ENCODE peak calls at places on chromosomes 13 and 19, in six cellular contexts. N, U, I, H, C and G are unnamed samples. For H4K20me1, the result is how much of the 10 kb centered on the place peaks cover.

GRCh38 chr13:33761744-33762143 is 56.2 kb upstream of the RFC3 start:
- DNase-seq in N (peak), U (no peak), I (peak), H (peak), C (no peak), G (peak)

GRCh38 chr13:47044842-47045241 is 148.0 kb upstream of the HTR2A start:
- DNase-seq in N (no peak), U (peak), I (no peak), H (no peak), C (no peak), G (no peak)

GRCh38 chr13:43572601-43573360 is 214.0 kb downstream of the ENOX1 start:
- DNase-seq in N (peak), U (no peak), I (peak), H (no peak), C (no peak), G (peak)

GRCh38 chr13:35720690-35721554 is 244.4 kb upstream of the MAB21L1 start:
- DNase-seq in N (peak), U (peak), I (peak), H (peak), C (peak), G (peak)

GRCh38 chr19:1130801-1131717 is 27.3 kb downstream of the GPX4 start:
- DNase-seq in N (peak), U (no peak), I (no peak), H (no peak), C (no peak), G (no peak)

GRCh38 chr13:21124853-21125252 is 51.5 kb downstream of the SKA3 start:
- DNase-seq in N (peak), U (peak), I (peak), H (no peak), C (no peak), G (no peak)

GRCh38 chr13:48403151-48403631 is 9.7 kb downstream of the LPAR6 start:
- DNase-seq in N (peak), U (peak), I (no peak), H (no peak), C (no peak), G (no peak)

GRCh38 chr19:2793126-2793525 is 7.8 kb downstream of the THOP1 start:
- DNase-seq in N (no peak), U (no peak), I (no peak), H (no peak), C (no peak), G (no peak)

GRCh38 chr19:49507803-49508494 is 4.5 kb upstream of the FCGRT start:
- DNase-seq in N (no peak), U (no peak), I (peak), H (no peak), C (no peak), G (no peak)

GRCh38 chr13:113863511-113864302 is at the start of gene GAS6:
- DNase-seq in N (peak), U (peak), I (peak), H (no peak), C (no peak), G (peak)

GRCh38 chr13:113947321-113948033 is 26.4 kb downstream of the C13orf46 start:
- DNase-seq in N (peak), U (peak), I (peak), H (peak), C (no peak), G (peak)

GRCh38 chr13:40149611-40150283 is 494.3 kb downstream of the COG6 start:
- DNase-seq in N (peak), U (peak), I (no peak), H (no peak), C (no peak), G (peak)

GRCh38 chr19:58562126-58563033 is 4.0 kb upstream of the UBE2M start:
- DNase-seq in N (peak), U (peak), I (peak), H (no peak), C (no peak), G (peak)

GRCh38 chr19:48806818-48807589 is 3.8 kb downstream of the BCAT2 start:
- DNase-seq in N (peak), U (peak), I (peak), H (no peak), C (no peak), G (no peak)

GRCh38 chr13:27379694-27380596 is 44.5 kb upstream of the GTF3A start:
- DNase-seq in N (peak), U (no peak), I (peak), H (peak), C (peak), G (peak)

GRCh38 chr19:35702223-35703012 is 1.9 kb upstream of the ZBTB32 start:
- DNase-seq in N (peak), U (peak), I (peak), H (peak), C (peak), G (peak)

GRCh38 chr19:35708391-35708790 is 4.0 kb downstream of the ZBTB32 start:
- DNase-seq in N (no peak), U (no peak), I (no peak), H (no peak), C (no peak), G (no peak)

GRCh38 chr19:35704218-35704617 is at the start of gene ZBTB32:
- DNase-seq in N (peak), U (peak), I (peak), H (no peak), C (no peak), G (peak)

GRCh38 chr19:35703343-35703742 is 1.0 kb upstream of the ZBTB32 start:
- DNase-seq in N (no peak), U (no peak), I (no peak), H (no peak), C (no peak), G (no peak)
- H3K4me3 ChIP-seq in N (no peak), U (no peak), I (no peak), H (no peak), C (no peak), G (no peak)

GRCh38 chr19:18768997-18769891 is 21.9 kb downstream of the COMP start:
- DNase-seq in N (no peak), U (no peak), I (no peak), H (no peak), C (no peak), G (no peak)
- H4K20me1 ChIP-seq in N (under half), U (under half), I (under half), H (under half), C (under half), G (under half)

GRCh38 chr13:26326562-26326961 is 72.6 kb downstream of the CDK8 start:
- DNase-seq in N (no peak), U (no peak), I (no peak), H (no peak), C (no peak), G (no peak)
- H3K4me2 ChIP-seq in N (no peak), U (no peak), I (no peak), H (no peak), C (no peak), G (no peak)

GRCh38 chr13:99575376-99575775 is 74.1 kb downstream of the TM9SF2 start:
- DNase-seq in N (no peak), U (no peak), I (no peak), H (no peak), C (no peak), G (no peak)

GRCh38 chr13:99572921-99573320 is 71.6 kb downstream of the TM9SF2 start:
- DNase-seq in N (peak), U (no peak), I (no peak), H (no peak), C (no peak), G (no peak)

GRCh38 chr13:99566125-99567083 is 65.1 kb downstream of the TM9SF2 start:
- DNase-seq in N (no peak), U (no peak), I (no peak), H (no peak), C (no peak), G (no peak)

DNA sequence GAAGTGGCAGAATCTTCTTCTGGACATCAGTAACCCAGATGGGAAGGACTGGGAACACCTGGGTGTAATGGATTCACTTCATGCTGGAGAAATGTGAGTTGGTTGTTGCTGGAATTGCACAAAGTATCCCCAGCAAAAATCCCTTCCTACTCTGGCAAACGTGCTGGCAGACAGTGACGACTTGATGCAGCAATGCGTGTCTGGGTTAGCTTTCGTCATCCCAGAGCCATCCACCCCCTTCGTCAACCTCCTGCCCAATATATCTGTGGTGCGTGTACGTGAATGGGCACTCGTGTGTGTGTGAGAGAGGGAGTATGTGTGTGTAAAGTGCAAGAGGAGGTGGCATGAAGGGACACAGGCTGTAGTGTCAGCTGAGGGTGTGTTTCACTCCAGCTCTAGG is 70.9 kb downstream of the TM9SF2 start:
- DNase-seq in N (peak), U (no peak), I (no peak), H (no peak), C (no peak), G (no peak)
- H3K4me3 ChIP-seq in N (peak), U (no peak), I (no peak), H (no peak), C (no peak), G (no peak)

DNA sequence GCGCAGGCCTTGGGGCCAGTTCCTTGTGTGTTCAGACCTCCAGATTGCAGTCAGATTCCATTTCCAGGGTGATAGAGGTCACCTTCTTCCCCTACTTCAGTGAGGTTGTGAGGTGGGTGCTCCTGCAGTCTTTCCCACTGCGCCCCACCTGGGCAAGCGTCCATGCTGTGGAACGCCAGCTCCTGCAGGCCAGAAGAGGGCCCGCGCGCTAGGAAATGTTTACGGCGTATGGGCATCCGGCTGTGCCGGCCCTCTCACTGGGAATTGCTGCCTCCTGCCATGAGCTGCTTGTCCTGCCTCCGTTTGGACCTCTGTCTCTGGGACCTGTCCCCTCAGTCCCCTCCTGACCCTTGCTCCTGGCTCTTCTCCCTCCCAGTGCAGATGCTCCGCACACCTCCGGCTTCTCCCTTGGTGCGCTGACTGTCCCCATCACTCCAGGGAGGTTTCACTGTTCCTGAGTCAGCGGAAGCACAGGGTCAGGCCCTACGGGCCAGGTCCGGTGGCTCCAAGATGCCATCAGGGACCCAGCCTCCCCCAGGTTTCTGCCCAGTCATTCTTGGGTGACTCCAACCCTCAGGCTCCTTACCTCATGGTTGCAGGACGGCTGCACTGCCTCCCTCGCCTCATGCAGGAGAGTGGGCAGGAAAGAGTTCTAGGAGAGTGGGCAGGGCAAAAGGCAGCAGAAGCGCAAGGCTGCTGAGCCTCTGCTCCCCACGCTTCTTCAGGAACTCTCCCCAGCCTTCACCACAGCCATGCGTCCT is 56.6 kb downstream of the SMARCA4 start:
- DNase-seq in N (no peak), U (no peak), I (no peak), H (no peak), C (no peak), G (no peak)
- H4K20me1 ChIP-seq in N (under half), U (under half), I (under half), H (under half), C (under half), G (under half)

DNA sequence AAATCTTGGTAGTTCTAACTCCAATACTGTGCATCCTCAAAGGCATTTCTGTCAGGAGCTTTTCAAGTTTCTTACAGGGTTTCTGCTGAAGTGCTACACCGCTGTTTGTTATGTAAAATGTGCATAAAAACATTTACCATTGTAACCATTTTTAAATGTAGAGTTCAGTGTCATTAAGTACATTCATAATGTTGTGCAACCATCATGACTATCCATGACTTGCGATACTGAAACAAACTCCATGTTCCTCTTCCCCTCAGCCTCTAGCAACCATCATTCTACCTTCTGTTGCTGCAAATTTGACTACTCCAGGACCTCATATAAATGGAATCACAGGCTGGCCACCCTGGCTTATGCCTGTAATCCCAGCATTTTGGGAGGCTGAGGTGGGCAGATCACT is 14.4 kb upstream of the SLC25A42 start:
- DNase-seq in N (peak), U (peak), I (no peak), H (no peak), C (no peak), G (no peak)
- H3K4me2 ChIP-seq in N (no peak), U (no peak), I (no peak), H (no peak), C (no peak), G (no peak)

GRCh38 chr13:25095862-25096453 is at the start of gene PABPC3:
- DNase-seq in N (no peak), U (peak), I (no peak), H (no peak), C (no peak), G (no peak)
- H3K4me3 ChIP-seq in N (no peak), U (no peak), I (no peak), H (no peak), C (no peak), G (no peak)

GRCh38 chr19:41350735-41351338 is 2.9 kb downstream of the TGFB1 start:
- DNase-seq in N (peak), U (no peak), I (no peak), H (no peak), C (no peak), G (no peak)
- H4K20me1 ChIP-seq in N (under half), U (under half), I (under half), H (under half), C (under half), G (under half)

DNA sequence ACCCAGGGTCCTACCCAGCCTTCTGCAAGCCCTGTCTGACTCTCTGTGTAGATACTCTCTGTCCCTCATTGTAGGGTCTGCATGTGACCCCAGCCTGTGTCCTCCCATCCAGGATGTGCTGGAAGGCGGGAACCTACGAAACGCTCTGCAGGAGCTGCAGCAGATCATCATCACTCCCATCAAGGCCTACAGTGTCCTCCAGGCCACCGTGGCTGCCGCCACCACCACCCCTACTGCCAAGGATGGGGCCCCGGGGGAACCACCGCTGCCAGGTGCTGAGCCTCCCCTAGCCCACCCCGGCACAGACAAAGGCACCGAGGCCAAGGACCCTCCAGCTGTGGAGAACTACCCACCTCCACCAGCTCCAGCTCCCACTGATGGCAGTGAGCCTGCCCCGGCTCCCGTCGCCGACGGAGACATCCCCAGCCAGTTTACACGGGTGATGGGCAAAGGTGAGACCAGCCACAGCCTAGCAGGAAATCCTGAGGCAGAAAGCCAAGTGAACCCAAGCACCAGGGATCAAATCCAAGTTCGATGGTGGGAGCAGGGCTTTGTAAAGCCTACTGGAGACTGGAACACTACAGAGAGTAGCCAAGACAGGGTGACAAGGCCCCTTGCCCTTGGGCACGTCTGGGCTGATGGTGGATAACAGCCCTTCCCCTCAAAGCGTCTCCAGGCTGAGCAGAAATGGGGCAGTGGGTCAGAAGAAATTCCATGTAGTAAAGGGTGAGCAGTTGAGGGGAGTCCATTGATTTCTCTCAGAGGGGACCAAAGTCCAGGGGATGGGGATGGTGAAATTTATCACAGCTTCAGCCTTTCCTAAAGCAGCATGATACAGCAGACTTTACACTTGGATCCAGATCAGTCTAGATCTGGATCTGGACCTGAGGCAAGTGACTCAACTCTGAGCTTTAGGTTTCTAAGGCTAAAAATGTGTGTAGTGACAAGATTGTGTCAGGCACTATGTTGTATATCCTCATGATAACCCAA is 13.2 kb downstream of the PAF1 start:
- DNase-seq in N (peak), U (no peak), I (no peak), H (no peak), C (no peak), G (no peak)
- H3K4me2 ChIP-seq in N (no peak), U (no peak), I (no peak), H (no peak), C (no peak), G (no peak)

GRCh38 chr13:51225034-51225433 is 2.8 kb downstream of the FAM124A start:
- DNase-seq in N (peak), U (no peak), I (no peak), H (no peak), C (no peak), G (no peak)
- H3K4me3 ChIP-seq in N (no peak), U (no peak), I (peak), H (no peak), C (no peak), G (no peak)